ENCODE peak calls at places on chromosomes 4 and X, in six cellular contexts. J, O, I, M, Z and N are unnamed samples.

GRCh38 chr4:169420291-169420690 is 149.5 kb upstream of the SH3RF1 start:
- DNase-seq in Z (no peak), I (no peak), J (no peak), O (no peak), M (peak), N (no peak)

GRCh38 chr4:157220026-157220881 is at the start of gene GRIA2:
- DNase-seq in M (peak), Z (peak), I (peak), J (peak), O (peak), N (peak)

GRCh38 chr4:141912831-141913230 is 276.4 kb downstream of the IL15 start:
- DNase-seq in M (no peak), J (no peak), Z (no peak), I (no peak), O (peak), N (no peak)

GRCh38 chr4:162954976-162955375 is 211.7 kb downstream of the NAF1 start:
- DNase-seq in O (no peak), I (no peak), J (no peak), Z (no peak), M (no peak), N (no peak)

GRCh38 chrX:129934461-129934860 is 28.5 kb downstream of the UTP14A start:
- DNase-seq in O (no peak), Z (no peak), I (no peak), J (no peak), M (no peak), N (no peak)

GRCh38 chr4:45293335-45293734 is 567.0 kb upstream of the GNPDA2 start:
- DNase-seq in I (no peak), O (no peak), J (no peak), Z (no peak), M (no peak), N (no peak)

GRCh38 chr4:155529197-155529596 is 137.5 kb upstream of the GUCY1A1 start:
- DNase-seq in O (no peak), M (peak), I (no peak), J (no peak), Z (no peak), N (no peak)

GRCh38 chr4:168398188-168398587 is 79.6 kb upstream of the DDX60 start:
- DNase-seq in O (no peak), I (no peak), M (no peak), J (no peak), Z (no peak), N (no peak)

GRCh38 chr4:158157412-158157811 is 15.4 kb downstream of the GASK1B start:
- DNase-seq in J (no peak), M (no peak), I (no peak), O (no peak), Z (no peak), N (no peak)

GRCh38 chrX:103398321-103398937 is 22.1 kb downstream of the BEX3 start:
- DNase-seq in M (peak), J (no peak), O (peak), I (no peak), Z (no peak), N (no peak)

GRCh38 chr4:55123791-55124190 is 1.6 kb downstream of the KDR start:
- DNase-seq in I (no peak), J (no peak), O (no peak), Z (no peak), M (no peak), N (no peak)

GRCh38 chr4:11050766-11051165 is 366.2 kb upstream of the CLNK start:
- DNase-seq in I (no peak), M (no peak), J (no peak), Z (no peak), O (no peak), N (no peak)

GRCh38 chrX:7316280-7316679 is 168.3 kb upstream of the PUDP start:
- DNase-seq in I (no peak), J (no peak), M (no peak), O (no peak), Z (no peak), N (no peak)

GRCh38 chrX:129540725-129541184 is 696 bp downstream of the OCRL start:
- DNase-seq in J (no peak), O (no peak), M (no peak), Z (no peak), I (peak), N (peak)

GRCh38 chrX:31307952-31308351 is 236.1 kb upstream of the FTHL17 start:
- DNase-seq in M (no peak), O (no peak), I (no peak), Z (no peak), J (no peak), N (no peak)

GRCh38 chrX:23048806-23049573 is 49.2 kb downstream of the DDX53 start:
- DNase-seq in I (no peak), Z (no peak), J (no peak), M (no peak), O (no peak), N (no peak)

GRCh38 chr4:244471-244870 is 60.8 kb downstream of the ZNF732 start:
- DNase-seq in J (no peak), O (no peak), M (peak), I (peak), Z (peak), N (peak)

GRCh38 chrX:15151267-15152196 is 118.4 kb downstream of the ASB9 start:
- DNase-seq in M (no peak), J (no peak), O (no peak), Z (no peak), I (no peak), N (no peak)

GRCh38 chr4:8688041-8688907 is 95.7 kb downstream of the CPZ start:
- DNase-seq in I (peak), J (peak), Z (no peak), O (peak), M (no peak), N (peak)

GRCh38 chr4:152223600-152223999 is 312.3 kb downstream of the FBXW7 start:
- DNase-seq in J (no peak), O (no peak), Z (no peak), M (no peak), I (no peak), N (no peak)

GRCh38 chr4:92952897-92953296 is 649.1 kb downstream of the GRID2 start:
- DNase-seq in O (no peak), I (no peak), J (no peak), M (no peak), Z (no peak), N (no peak)

GRCh38 chrX:121356139-121356849 is 308.9 kb downstream of the GLUD2 start:
- DNase-seq in I (no peak), O (no peak), Z (no peak), M (no peak), J (no peak), N (no peak)

GRCh38 chrX:3440981-3441380 is 94.5 kb upstream of the MXRA5 start:
- DNase-seq in Z (no peak), I (no peak), O (no peak), J (no peak), M (no peak), N (no peak)

GRCh38 chr4:40562208-40562607 is 67.5 kb downstream of the RBM47 start:
- DNase-seq in J (no peak), I (no peak), Z (no peak), O (no peak), M (no peak), N (no peak)

GRCh38 chr4:839675-840443 is 13.9 kb upstream of the CPLX1 start:
- DNase-seq in J (no peak), O (peak), Z (no peak), M (no peak), I (no peak), N (no peak)

GRCh38 chr4:87896020-87896621 is 63.4 kb downstream of the MEPE start:
- DNase-seq in J (no peak), O (peak), Z (peak), I (no peak), M (peak), N (peak)

GRCh38 chr4:1048781-1049590 is 37.6 kb downstream of the FGFRL1 start:
- DNase-seq in M (no peak), I (peak), O (no peak), Z (no peak), J (no peak), N (peak)

GRCh38 chr4:141350122-141350904 is 129.6 kb downstream of the ZNF330 start:
- DNase-seq in I (no peak), M (peak), J (no peak), O (peak), Z (no peak), N (no peak)

GRCh38 chr4:48780867-48781219 is 764 bp upstream of the FRYL start:
- DNase-seq in I (no peak), O (peak), Z (no peak), M (no peak), J (no peak), N (no peak)

GRCh38 chrX:103797691-103798090 is 21.1 kb downstream of the PLP1 start:
- DNase-seq in J (no peak), I (no peak), O (peak), Z (no peak), M (no peak), N (no peak)

GRCh38 chrX:129723511-129723910 is 15.3 kb upstream of the XPNPEP2 start:
- DNase-seq in I (no peak), M (peak), O (no peak), J (no peak), Z (no peak), N (no peak)

GRCh38 chr4:54423066-54423465 is 194.0 kb downstream of the PDGFRA start:
- DNase-seq in M (no peak), I (no peak), O (peak), Z (no peak), J (no peak), N (no peak)

GRCh38 chrX:39196192-39197102 is 395.2 kb downstream of the MID1IP1 start:
- DNase-seq in O (peak), M (peak), I (no peak), J (no peak), Z (peak), N (no peak)

GRCh38 chrX:44922980-44923379 is 50.0 kb downstream of the KDM6A start:
- DNase-seq in Z (no peak), I (no peak), M (no peak), J (no peak), O (no peak), N (no peak)

GRCh38 chr4:87679449-87680169 is 29.5 kb downstream of the DMP1 start:
- DNase-seq in J (peak), O (peak), Z (peak), I (peak), M (peak), N (peak)

GRCh38 chr4:112894951-112895350 is 154.5 kb upstream of the ANK2 start:
- DNase-seq in O (no peak), I (no peak), J (no peak), Z (no peak), M (no peak), N (no peak)

GRCh38 chr4:112894480-112894879 is 155.0 kb upstream of the ANK2 start:
- DNase-seq in O (no peak), I (no peak), M (no peak), Z (no peak), J (no peak), N (no peak)

GRCh38 chr4:112897548-112897947 is 151.9 kb upstream of the ANK2 start:
- DNase-seq in Z (no peak), M (no peak), I (no peak), J (no peak), O (no peak), N (peak)

GRCh38 chr4:112896326-112896892 is 153.0 kb upstream of the ANK2 start:
- DNase-seq in I (no peak), O (no peak), Z (no peak), M (peak), J (no peak), N (no peak)

GRCh38 chr4:112895785-112896184 is 153.7 kb upstream of the ANK2 start:
- DNase-seq in M (peak), J (peak), I (no peak), O (no peak), Z (no peak), N (peak)
- H3K23ac ChIP-seq in M (no peak), J (no peak), I (no peak), O (no peak), Z (no peak), N (no peak)

GRCh38 chr4:146158036-146158745 is 17.3 kb upstream of the LSM6 start:
- DNase-seq in J (no peak), O (no peak), Z (no peak), M (no peak), I (no peak), N (no peak)

GRCh38 chr4:146165840-146166239 is 9.7 kb upstream of the LSM6 start:
- DNase-seq in J (no peak), O (peak), Z (peak), I (no peak), M (peak), N (no peak)

GRCh38 chr4:146159384-146160058 is 16.0 kb upstream of the LSM6 start:
- DNase-seq in O (no peak), J (no peak), Z (no peak), I (no peak), M (no peak), N (no peak)

GRCh38 chr4:146161243-146161642 is 14.3 kb upstream of the LSM6 start:
- DNase-seq in I (no peak), M (no peak), O (no peak), J (no peak), Z (no peak), N (no peak)
- H3K14ac ChIP-seq in I (no peak), M (no peak), O (no peak), J (no peak), Z (no peak), N (no peak)

DNA sequence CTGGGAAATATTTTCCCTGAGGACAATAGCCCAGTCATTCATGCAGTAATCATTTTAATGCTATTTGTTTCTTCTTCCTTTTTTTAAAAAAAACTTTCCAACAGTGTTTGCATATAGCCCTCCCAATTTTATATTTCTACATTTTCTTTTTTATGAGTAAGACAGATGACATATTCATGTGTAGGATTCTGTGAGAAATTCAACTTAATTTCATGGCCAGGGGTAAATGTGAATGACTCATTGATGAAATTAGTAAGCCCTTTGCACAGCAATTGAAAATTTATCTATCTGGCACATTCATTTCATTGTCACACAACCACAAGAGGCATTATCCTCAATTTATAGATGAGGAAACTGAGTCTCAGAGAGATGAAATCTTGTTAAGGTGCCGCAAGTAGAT is 13.7 kb upstream of the SMIM20 start:
- DNase-seq in J (no peak), M (no peak), I (no peak), Z (no peak), O (peak), N (no peak)
- H3K23ac ChIP-seq in J (no peak), M (no peak), I (no peak), Z (no peak), O (no peak), N (no peak)

GRCh38 chr4:127737295-127737694 is 7.1 kb downstream of the SLC25A31 start:
- DNase-seq in I (no peak), O (no peak), Z (no peak), J (no peak), M (no peak), N (no peak)

GRCh38 chr4:127741247-127741646 is 11.0 kb downstream of the SLC25A31 start:
- DNase-seq in M (no peak), J (no peak), I (no peak), Z (no peak), O (no peak), N (no peak)
- H3K14ac ChIP-seq in M (no peak), J (no peak), I (no peak), Z (no peak), O (no peak), N (no peak)

GRCh38 chr4:99947190-99947578 is 766 bp upstream of the DNAJB14 start:
- DNase-seq in I (no peak), Z (no peak), M (no peak), O (no peak), J (no peak), N (no peak)

GRCh38 chr4:99950913-99951254 is 809 bp upstream of the H2AZ1 start:
- DNase-seq in J (no peak), O (no peak), Z (no peak), I (no peak), M (no peak), N (no peak)

GRCh38 chr4:99949999-99950912 is at the start of gene H2AZ1:
- DNase-seq in I (peak), O (peak), M (peak), J (peak), Z (peak), N (peak)

GRCh38 chr4:99947608-99948007 is 1.2 kb upstream of the DNAJB14 start:
- DNase-seq in J (no peak), O (no peak), Z (no peak), I (no peak), M (peak), N (no peak)

DNA sequence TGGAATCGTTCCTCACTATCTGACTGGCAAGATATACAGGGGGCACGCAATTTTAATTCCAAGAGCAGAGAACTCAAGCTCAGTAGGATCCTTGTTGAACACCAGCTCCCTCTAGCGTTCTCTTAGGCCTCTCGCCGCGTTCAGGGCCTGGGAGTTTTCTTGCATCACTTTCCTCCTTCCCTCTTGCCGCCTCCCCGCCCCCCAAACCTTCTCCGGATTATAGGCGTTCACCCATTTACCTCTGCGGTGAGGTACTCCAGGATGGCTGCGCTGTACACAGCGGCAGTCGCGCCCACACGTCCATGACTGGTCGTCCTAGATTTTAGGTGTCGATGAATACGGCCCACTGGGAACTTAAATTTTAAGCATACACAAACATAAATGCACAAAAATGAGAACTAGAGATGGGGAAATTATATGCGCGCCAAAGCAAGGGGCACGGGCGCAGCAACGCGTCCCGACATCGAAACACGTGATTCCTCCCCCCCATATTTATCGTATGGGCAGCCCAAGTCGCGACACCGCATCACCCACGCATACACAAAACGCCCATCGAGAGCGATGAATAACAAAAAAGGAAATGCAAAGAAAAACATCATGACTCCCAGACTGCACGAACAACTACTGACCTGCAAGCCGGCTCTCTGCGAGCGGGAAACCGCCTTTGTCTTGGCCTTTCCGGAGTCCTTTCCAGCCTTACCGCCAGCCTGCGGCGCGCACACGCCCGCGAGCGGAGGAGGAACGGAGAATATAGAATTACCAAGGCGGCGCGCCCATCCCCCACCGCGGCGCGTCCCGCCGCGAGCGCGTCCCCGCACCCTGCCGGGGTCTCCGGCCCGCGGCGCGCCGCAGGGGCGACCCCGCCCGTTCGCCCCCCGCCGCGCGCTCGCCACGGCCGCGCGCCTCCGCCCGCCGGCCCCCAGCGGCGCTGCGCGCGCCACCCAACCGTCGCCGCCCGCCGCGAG is 759 bp downstream of the H2AZ1 start:
- DNase-seq in J (peak), M (peak), I (peak), O (peak), Z (peak), N (peak)
- H3K23ac ChIP-seq in J (peak), M (no peak), I (no peak), O (peak), Z (peak), N (no peak)

DNA sequence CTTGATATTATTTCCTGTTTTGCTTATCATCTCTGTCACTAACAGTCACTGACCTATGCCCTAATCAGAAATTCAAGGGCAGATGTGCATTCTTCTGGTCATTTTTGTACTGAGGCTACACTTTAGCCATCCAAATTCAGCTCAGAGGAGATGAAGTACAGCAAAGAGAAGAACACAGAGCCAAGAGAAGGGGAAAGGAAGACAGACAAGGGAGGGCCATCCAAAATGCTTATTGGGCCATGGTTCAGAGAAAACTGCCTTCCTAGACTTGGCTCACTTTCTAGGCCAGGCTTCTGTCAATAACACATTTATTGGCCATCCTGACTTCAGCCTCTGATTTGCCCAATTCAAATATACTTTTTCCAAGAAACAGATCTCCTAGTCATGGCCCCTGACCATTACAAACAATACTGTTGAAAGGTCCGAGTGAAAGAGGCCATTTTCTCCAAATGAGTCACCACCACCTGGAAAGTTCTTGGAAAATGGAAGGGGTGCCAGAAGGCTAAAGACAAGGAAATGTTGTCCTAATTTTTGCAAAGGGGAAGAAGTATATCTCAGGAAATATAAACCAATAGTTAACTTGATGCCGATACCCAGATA is 56.4 kb downstream of the DCX start:
- DNase-seq in M (no peak), Z (no peak), J (no peak), O (no peak), I (no peak), N (no peak)
- H3K14ac ChIP-seq in M (no peak), Z (no peak), J (no peak), O (no peak), I (no peak), N (no peak)